ENCODE peak calls at places on chromosomes 1 and 21, in seven cellular contexts. A is pulmonary artery endothelial cell; Z is fibroblast of the aortic adventitia; S is astrocyte of the spinal cord; L is kidney epithelial cell; C is mesenteric fat pad; W is stimulated activated naive B cell treated with anti-CD40 and anti-IgM and Interleukin-4, amounts not matched to agents 10 μg/mL and 1 μg/mL and 100 μg/mL, for 72 hours. Q is an unnamed sample.

GRCh38 chr1:93814059-93814794 is 64.8 kb downstream of the DNTTIP2 start:
- DNase-seq in S (peak; percentile 85), C (no peak), L (peak; percentile 41), A (peak; percentile 55), W (peak; percentile 61), Z (peak; percentile 90), Q (peak; percentile 78)

GRCh38 chr21:37878946-37879660 is 37.2 kb downstream of the KCNJ6 start:
- DNase-seq in S (peak; percentile 79), A (no peak), L (peak; percentile 93), C (no peak), Z (peak; percentile 49), W (no peak), Q (no peak)

GRCh38 chr1:156760092-156760795 is 7.1 kb upstream of the PRCC start:
- DNase-seq in W (no peak), Z (no peak), C (no peak), A (no peak), S (no peak), L (no peak), Q (no peak)

GRCh38 chr1:109765896-109766615 is 2.3 kb upstream of the EPS8L3 start:
- DNase-seq in C (peak; percentile 84), A (no peak), S (no peak), W (no peak), L (no peak), Z (no peak), Q (no peak)

GRCh38 chr1:110457206-110457605 is 6.3 kb downstream of the PROK1 start:
- DNase-seq in S (no peak), Z (no peak), L (no peak), A (no peak), C (no peak), W (no peak), Q (no peak)

GRCh38 chr1:54456921-54457529 is 50.8 kb upstream of the SSBP3 start:
- DNase-seq in A (no peak), S (no peak), Z (no peak), W (no peak), C (no peak), L (no peak), Q (no peak)

GRCh38 chr1:25707280-25708016 is 90.9 kb downstream of the MAN1C1 start:
- DNase-seq in S (no peak), Z (no peak), W (no peak), C (peak; percentile 22), A (no peak), L (no peak), Q (no peak)

GRCh38 chr1:89271616-89272015 is 1.0 kb downstream of the GBP5 start:
- DNase-seq in S (peak; percentile 78), C (no peak), Z (peak; percentile 87), L (no peak), A (no peak), W (no peak), Q (no peak)

GRCh38 chr1:167683641-167684502 is 37.9 kb upstream of the MPZL1 start:
- DNase-seq in S (peak; percentile 17), W (no peak), L (no peak), A (no peak), C (peak; percentile 85), Z (no peak), Q (peak; percentile 63)

GRCh38 chr1:115505157-115505571 is 136.6 kb upstream of the VANGL1 start:
- DNase-seq in S (no peak), A (no peak), Z (peak; percentile 85), W (no peak), L (no peak), C (no peak), Q (no peak)

GRCh38 chr21:20404915-20405314 is 593.3 kb upstream of the NCAM2 start:
- DNase-seq in L (no peak), A (no peak), W (no peak), C (no peak), Z (no peak), S (no peak), Q (no peak)

GRCh38 chr1:60547821-60548220 is 474.3 kb upstream of the C1orf87 start:
- DNase-seq in Z (no peak), W (no peak), A (peak; percentile 36), L (no peak), S (no peak), C (no peak), Q (no peak)

GRCh38 chr21:36847189-36847588 is 119.3 kb downstream of the HLCS start:
- DNase-seq in S (peak; percentile 82), W (no peak), A (peak; percentile 11), L (peak; percentile 58), C (no peak), Z (peak; percentile 73), Q (no peak)

GRCh38 chr1:194104247-194104844 is 917.9 kb upstream of the B3GALT2 start:
- DNase-seq in A (no peak), Z (no peak), L (no peak), W (no peak), S (no peak), C (no peak), Q (no peak)

GRCh38 chr1:182229907-182230522 is 161.6 kb downstream of the GLUL start:
- DNase-seq in A (no peak), C (no peak), Z (no peak), S (peak; percentile 34), W (no peak), L (no peak), Q (no peak)

Q was measured in iPS DF 19.7.